ENCODE peak calls at places on chromosome 21, in seven cellular contexts. S is MM.1S; F is PC-3; G is OCI-LY7; X is tibial artery; V is activated T-helper 1 cell treated with anti-CD3 and anti-CD28 coated beads, Interleukin-2, amount 50 U/mL, for 16 hours; A is AG20443. H is an unnamed sample.

GRCh38 chr21:38958940-38959685 is 153.4 kb downstream of the ETS2 start:
- DNase-seq in X (peak; percentile 29), F (no peak), S (no peak), V (no peak), A (peak; percentile 71), G (no peak), H (peak; percentile 65)

GRCh38 chr21:45443595-45444181 is 38.7 kb downstream of the COL18A1 start:
- DNase-seq in X (no peak), V (no peak), S (no peak), A (no peak), G (no peak), F (peak; percentile 21), H (peak; percentile 42)

GRCh38 chr21:41683815-41684214 is 83.0 kb downstream of the RIPK4 start:
- DNase-seq in X (no peak), V (no peak), G (no peak), F (no peak), S (no peak), A (no peak), H (no peak)

GRCh38 chr21:14706712-14707111 is 160.6 kb upstream of the SAMSN1 start:
- DNase-seq in S (no peak), V (no peak), F (no peak), G (no peak), X (no peak), A (no peak), H (no peak)

GRCh38 chr21:32021319-32022027 is 148.7 kb downstream of the HUNK start:
- DNase-seq in X (peak; percentile 35), A (no peak), G (no peak), V (no peak), F (peak; percentile 13), S (no peak), H (no peak)

GRCh38 chr21:44880762-44881585 is 7.5 kb upstream of the PTTG1IP start:
- DNase-seq in S (no peak), G (peak; percentile 36), A (peak; percentile 71), V (no peak), F (peak; percentile 72), X (no peak), H (no peak)

GRCh38 chr21:29287383-29287782 is 11.3 kb upstream of the BACH1 start:
- DNase-seq in F (no peak), G (no peak), A (peak; percentile 19), X (no peak), S (no peak), V (no peak), H (no peak)

GRCh38 chr21:14875186-14875585 is 189.6 kb downstream of the NRIP1 start:
- DNase-seq in F (no peak), A (no peak), S (no peak), V (no peak), X (no peak), G (no peak), H (no peak)

GRCh38 chr21:29367335-29367734 is 68.6 kb downstream of the BACH1 start:
- DNase-seq in F (no peak), X (no peak), V (no peak), G (no peak), S (no peak), A (no peak), H (no peak)

GRCh38 chr21:24163539-24163938 is 1443.7 kb downstream of the MRPL39 start:
- DNase-seq in A (no peak), V (no peak), G (no peak), F (no peak), X (no peak), S (no peak), H (no peak)

H was measured in HT-29.